ENCODE peak calls at places on chromosomes 3 and 15, in five cellular contexts. One of them, this sample, is unnamed.

GRCh38 chr3:101942356-101942755 is 93.0 kb downstream of the NFKBIZ start:
- DNase-seq in A549: no peak
- DNase-seq in lower leg skin: no peak
- DNase-seq in cardiac fibroblast: no peak
- DNase-seq in bronchial epithelial cell: no peak
- DNase-seq in this sample: no peak

GRCh38 chr15:81304226-81304625 is 19.7 kb downstream of the STARD5 start:
- DNase-seq in lower leg skin: no peak
- DNase-seq in cardiac fibroblast: peak
- DNase-seq in bronchial epithelial cell: peak
- DNase-seq in A549: no peak
- DNase-seq in this sample: peak

GRCh38 chr3:14407203-14407602 is 4.8 kb downstream of the SLC6A6 start:
- DNase-seq in A549: no peak
- DNase-seq in bronchial epithelial cell: no peak
- DNase-seq in lower leg skin: no peak
- DNase-seq in cardiac fibroblast: no peak
- DNase-seq in this sample: no peak

GRCh38 chr15:79170256-79170664 is 79.7 kb upstream of the RASGRF1 start:
- DNase-seq in bronchial epithelial cell: peak
- DNase-seq in cardiac fibroblast: peak
- DNase-seq in lower leg skin: no peak
- DNase-seq in A549: peak
- DNase-seq in this sample: peak

GRCh38 chr15:63296195-63296594 is 18.8 kb downstream of the APH1B start:
- DNase-seq in bronchial epithelial cell: no peak
- DNase-seq in A549: no peak
- DNase-seq in cardiac fibroblast: no peak
- DNase-seq in lower leg skin: no peak
- DNase-seq in this sample: no peak

GRCh38 chr3:123155471-123156011 is 46.2 kb upstream of the SEC22A start:
- DNase-seq in cardiac fibroblast: no peak
- DNase-seq in bronchial epithelial cell: no peak
- DNase-seq in A549: no peak
- DNase-seq in lower leg skin: peak
- DNase-seq in this sample: no peak

GRCh38 chr3:174949523-174949922 is 90.4 kb downstream of the NAALADL2 start:
- DNase-seq in A549: peak
- DNase-seq in cardiac fibroblast: peak
- DNase-seq in lower leg skin: no peak
- DNase-seq in bronchial epithelial cell: peak
- DNase-seq in this sample: peak

GRCh38 chr15:67173786-67174185 is 80.7 kb downstream of the AAGAB start:
- DNase-seq in lower leg skin: no peak
- DNase-seq in cardiac fibroblast: no peak
- DNase-seq in bronchial epithelial cell: no peak
- DNase-seq in A549: no peak
- DNase-seq in this sample: no peak

GRCh38 chr3:24591661-24592555 is 97.3 kb upstream of the THRB start:
- DNase-seq in cardiac fibroblast: peak
- DNase-seq in lower leg skin: peak
- DNase-seq in A549: peak
- DNase-seq in bronchial epithelial cell: peak
- DNase-seq in this sample: peak

GRCh38 chr3:140470962-140471361 is 206.9 kb upstream of the TRIM42 start:
- DNase-seq in A549: no peak
- DNase-seq in lower leg skin: no peak
- DNase-seq in cardiac fibroblast: peak
- DNase-seq in bronchial epithelial cell: peak
- DNase-seq in this sample: peak

GRCh38 chr15:48823237-48823636 is 12.4 kb upstream of the CEP152 start:
- DNase-seq in bronchial epithelial cell: no peak
- DNase-seq in lower leg skin: no peak
- DNase-seq in cardiac fibroblast: no peak
- DNase-seq in A549: no peak
- DNase-seq in this sample: no peak

GRCh38 chr3:8201011-8201410 is 300.6 kb upstream of the LMCD1 start:
- DNase-seq in lower leg skin: no peak
- DNase-seq in A549: no peak
- DNase-seq in bronchial epithelial cell: no peak
- DNase-seq in cardiac fibroblast: no peak
- DNase-seq in this sample: no peak

GRCh38 chr3:148146947-148147346 is 550.8 kb upstream of the AGTR1 start:
- DNase-seq in cardiac fibroblast: peak
- DNase-seq in bronchial epithelial cell: peak
- DNase-seq in A549: no peak
- DNase-seq in lower leg skin: no peak
- DNase-seq in this sample: peak

GRCh38 chr15:79595271-79595670 is 163.1 kb downstream of the MINAR1 start:
- DNase-seq in lower leg skin: no peak
- DNase-seq in bronchial epithelial cell: no peak
- DNase-seq in cardiac fibroblast: no peak
- DNase-seq in A549: no peak
- DNase-seq in this sample: no peak

GRCh38 chr3:193240436-193240849 is 579 bp upstream of the PLAAT1 start:
- DNase-seq in bronchial epithelial cell: no peak
- DNase-seq in A549: peak
- DNase-seq in cardiac fibroblast: no peak
- DNase-seq in lower leg skin: no peak
- DNase-seq in this sample: no peak

GRCh38 chr3:122728756-122729514 is 48.3 kb downstream of the PARP14 start:
- DNase-seq in cardiac fibroblast: no peak
- DNase-seq in lower leg skin: no peak
- DNase-seq in bronchial epithelial cell: no peak
- DNase-seq in A549: no peak
- DNase-seq in this sample: no peak

GRCh38 chr15:81516461-81516860 is 142.4 kb upstream of the TMC3 start:
- DNase-seq in cardiac fibroblast: peak
- DNase-seq in A549: no peak
- DNase-seq in lower leg skin: peak
- DNase-seq in bronchial epithelial cell: peak
- DNase-seq in this sample: peak

GRCh38 chr3:155233213-155233612 is 60.3 kb downstream of the STRIT1 start:
- DNase-seq in cardiac fibroblast: peak
- DNase-seq in bronchial epithelial cell: peak
- DNase-seq in lower leg skin: peak
- DNase-seq in A549: no peak
- DNase-seq in this sample: peak

GRCh38 chr15:92429378-92430066 is 35.8 kb downstream of the ST8SIA2 start:
- DNase-seq in A549: peak
- DNase-seq in bronchial epithelial cell: peak
- DNase-seq in cardiac fibroblast: peak
- DNase-seq in lower leg skin: no peak
- DNase-seq in this sample: peak

GRCh38 chr3:109033000-109033660 is 79.5 kb upstream of the GUCA1C start:
- DNase-seq in A549: no peak
- DNase-seq in cardiac fibroblast: no peak
- DNase-seq in bronchial epithelial cell: no peak
- DNase-seq in lower leg skin: no peak
- DNase-seq in this sample: no peak

GRCh38 chr15:101042320-101042719 is 123.2 kb downstream of the LRRK1 start:
- DNase-seq in lower leg skin: no peak
- DNase-seq in A549: no peak
- DNase-seq in bronchial epithelial cell: no peak
- DNase-seq in cardiac fibroblast: no peak
- DNase-seq in this sample: no peak

GRCh38 chr15:70723927-70724326 is 39.4 kb downstream of the UACA start:
- DNase-seq in lower leg skin: no peak
- DNase-seq in bronchial epithelial cell: no peak
- DNase-seq in A549: no peak
- DNase-seq in cardiac fibroblast: no peak
- DNase-seq in this sample: no peak

GRCh38 chr3:116299646-116300081 is 145.6 kb downstream of the LSAMP start:
- DNase-seq in A549: no peak
- DNase-seq in cardiac fibroblast: no peak
- DNase-seq in bronchial epithelial cell: no peak
- DNase-seq in lower leg skin: no peak
- DNase-seq in this sample: no peak

GRCh38 chr3:109597438-109597837 is 260.1 kb upstream of the DPPA4 start:
- DNase-seq in A549: no peak
- DNase-seq in lower leg skin: no peak
- DNase-seq in bronchial epithelial cell: no peak
- DNase-seq in cardiac fibroblast: no peak
- DNase-seq in this sample: no peak

GRCh38 chr3:2713923-2714322 is 396.3 kb downstream of the IL5RA start:
- DNase-seq in cardiac fibroblast: no peak
- DNase-seq in A549: no peak
- DNase-seq in lower leg skin: no peak
- DNase-seq in bronchial epithelial cell: no peak
- DNase-seq in this sample: no peak

GRCh38 chr3:143529018-143529478 is 319.2 kb downstream of the SLC9A9 start:
- DNase-seq in lower leg skin: no peak
- DNase-seq in bronchial epithelial cell: no peak
- DNase-seq in A549: no peak
- DNase-seq in cardiac fibroblast: peak
- DNase-seq in this sample: no peak

GRCh38 chr3:149678365-149678948 is 20.6 kb upstream of the WWTR1 start:
- DNase-seq in cardiac fibroblast: peak
- DNase-seq in A549: no peak
- DNase-seq in lower leg skin: no peak
- DNase-seq in bronchial epithelial cell: peak
- DNase-seq in this sample: peak

GRCh38 chr3:161770532-161771386 is 274.2 kb downstream of the OTOL1 start:
- DNase-seq in lower leg skin: no peak
- DNase-seq in cardiac fibroblast: peak
- DNase-seq in bronchial epithelial cell: no peak
- DNase-seq in A549: no peak
- DNase-seq in this sample: no peak

GRCh38 chr3:89699771-89700170 is 592.4 kb downstream of the EPHA3 start:
- DNase-seq in lower leg skin: no peak
- DNase-seq in bronchial epithelial cell: no peak
- DNase-seq in cardiac fibroblast: peak
- DNase-seq in A549: no peak
- DNase-seq in this sample: peak

GRCh38 chr15:100201376-100202280 is 140.1 kb downstream of the ADAMTS17 start:
- DNase-seq in A549: no peak
- DNase-seq in lower leg skin: no peak
- DNase-seq in cardiac fibroblast: no peak
- DNase-seq in bronchial epithelial cell: no peak
- DNase-seq in this sample: no peak

GRCh38 chr3:46141807-46142206 is 66.3 kb downstream of the CCR1 start:
- DNase-seq in lower leg skin: no peak
- DNase-seq in cardiac fibroblast: no peak
- DNase-seq in bronchial epithelial cell: no peak
- DNase-seq in A549: no peak
- DNase-seq in this sample: no peak

GRCh38 chr3:119700920-119701734 is 1.7 kb upstream of the CFAP91 start:
- DNase-seq in cardiac fibroblast: no peak
- DNase-seq in lower leg skin: no peak
- DNase-seq in A549: no peak
- DNase-seq in bronchial epithelial cell: no peak
- DNase-seq in this sample: no peak
- H3K4me3 ChIP-seq in cardiac fibroblast: no peak
- H3K4me3 ChIP-seq in lower leg skin: no peak
- H3K4me3 ChIP-seq in A549: no peak
- H3K4me3 ChIP-seq in bronchial epithelial cell: no peak
- H3K4me3 ChIP-seq in this sample: no peak

GRCh38 chr3:5186854-5187151 is 704 bp upstream of the EDEM1 start:
- DNase-seq in cardiac fibroblast: peak
- DNase-seq in lower leg skin: no peak
- DNase-seq in A549: no peak
- DNase-seq in bronchial epithelial cell: peak
- DNase-seq in this sample: peak

GRCh38 chr3:5187152-5187919 is at the start of gene EDEM1:
- DNase-seq in lower leg skin: peak
- DNase-seq in cardiac fibroblast: peak
- DNase-seq in bronchial epithelial cell: peak
- DNase-seq in A549: peak
- DNase-seq in this sample: peak

GRCh38 chr3:5185093-5185673 is 2.3 kb upstream of the EDEM1 start:
- DNase-seq in A549: no peak
- DNase-seq in lower leg skin: no peak
- DNase-seq in bronchial epithelial cell: no peak
- DNase-seq in cardiac fibroblast: no peak
- DNase-seq in this sample: no peak

GRCh38 chr3:5186089-5186853 is 1.2 kb upstream of the EDEM1 start:
- DNase-seq in cardiac fibroblast: no peak
- DNase-seq in A549: no peak
- DNase-seq in lower leg skin: no peak
- DNase-seq in bronchial epithelial cell: no peak
- DNase-seq in this sample: no peak

GRCh38 chr3:5181479-5182141 is 5.9 kb upstream of the EDEM1 start:
- DNase-seq in cardiac fibroblast: no peak
- DNase-seq in bronchial epithelial cell: no peak
- DNase-seq in A549: no peak
- DNase-seq in lower leg skin: no peak
- DNase-seq in this sample: no peak
- H3K4me3 ChIP-seq in cardiac fibroblast: no peak
- H3K4me3 ChIP-seq in bronchial epithelial cell: no peak
- H3K4me3 ChIP-seq in A549: no peak
- H3K4me3 ChIP-seq in lower leg skin: no peak
- H3K4me3 ChIP-seq in this sample: no peak

GRCh38 chr3:184526158-184526483 is 35.5 kb upstream of the EPHB3 start:
- DNase-seq in lower leg skin: no peak
- DNase-seq in A549: no peak
- DNase-seq in cardiac fibroblast: peak
- DNase-seq in bronchial epithelial cell: no peak
- DNase-seq in this sample: no peak
- H3K4me3 ChIP-seq in lower leg skin: no peak
- H3K4me3 ChIP-seq in A549: no peak
- H3K4me3 ChIP-seq in cardiac fibroblast: peak
- H3K4me3 ChIP-seq in bronchial epithelial cell: peak
- H3K4me3 ChIP-seq in this sample: peak

GRCh38 chr3:29611252-29611651 is 330.4 kb downstream of the RBMS3 start:
- DNase-seq in A549: no peak
- DNase-seq in bronchial epithelial cell: no peak
- DNase-seq in lower leg skin: no peak
- DNase-seq in cardiac fibroblast: no peak
- DNase-seq in this sample: no peak

GRCh38 chr3:29614954-29615353 is 334.1 kb downstream of the RBMS3 start:
- DNase-seq in bronchial epithelial cell: no peak
- DNase-seq in A549: no peak
- DNase-seq in lower leg skin: no peak
- DNase-seq in cardiac fibroblast: no peak
- DNase-seq in this sample: no peak

GRCh38 chr3:29612536-29612935 is 331.7 kb downstream of the RBMS3 start:
- DNase-seq in cardiac fibroblast: no peak
- DNase-seq in lower leg skin: no peak
- DNase-seq in bronchial epithelial cell: no peak
- DNase-seq in A549: no peak
- DNase-seq in this sample: no peak

GRCh38 chr3:29609007-29609805 is 328.3 kb downstream of the RBMS3 start:
- DNase-seq in A549: peak
- DNase-seq in lower leg skin: no peak
- DNase-seq in cardiac fibroblast: no peak
- DNase-seq in bronchial epithelial cell: no peak
- DNase-seq in this sample: no peak

DNA sequence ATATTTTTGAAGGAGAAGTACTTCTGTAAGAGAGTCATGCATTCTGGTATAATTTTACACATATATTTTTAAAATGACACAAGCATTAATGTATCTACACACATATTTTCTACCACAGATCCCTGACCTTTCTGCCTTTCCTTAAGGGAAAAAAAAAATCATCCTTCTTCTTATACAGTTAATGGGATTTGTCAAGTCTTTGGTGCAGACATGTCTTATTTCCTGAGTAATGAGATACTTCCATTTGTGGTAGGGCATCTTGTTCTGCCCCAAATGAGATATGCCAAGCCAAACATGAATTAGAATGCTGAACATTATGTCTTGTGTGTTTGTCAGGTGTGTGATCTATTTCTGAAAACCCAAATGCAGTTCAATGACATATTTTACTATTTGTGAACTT is 329.9 kb downstream of the RBMS3 start:
- DNase-seq in A549: no peak
- DNase-seq in lower leg skin: no peak
- DNase-seq in bronchial epithelial cell: no peak
- DNase-seq in cardiac fibroblast: no peak
- DNase-seq in this sample: no peak
- H3K4me3 ChIP-seq in A549: no peak
- H3K4me3 ChIP-seq in lower leg skin: no peak
- H3K4me3 ChIP-seq in bronchial epithelial cell: no peak
- H3K4me3 ChIP-seq in cardiac fibroblast: no peak
- H3K4me3 ChIP-seq in this sample: no peak